ENCODE peak calls at places on chromosomes 13 and 19, in ten cellular contexts. X is NB4, E is A549, K is SK-N-SH, W is endothelial cell of umbilical vein, Y is K562, O is HCT116, J is H1, G is GM12878, V is HepG2. S is an unnamed sample.

GRCh38 chr19:20287070-20287469 is 120.1 kb downstream of the ZNF486 start:
- DNase-seq in G (no peak), Y (no peak), V (no peak), K (no peak), E (no peak), O (no peak), X (no peak), J (no peak), W (no peak), S (no peak)

GRCh38 chr13:109667754-109668360 is 118.5 kb downstream of the IRS2 start:
- DNase-seq in E (no peak), Y (no peak), V (no peak), O (no peak), X (peak), J (no peak), K (peak), G (no peak), W (no peak), S (no peak)

GRCh38 chr13:113801289-113801961 is 42.4 kb downstream of the TMEM255B start:
- DNase-seq in O (no peak), J (no peak), K (no peak), X (no peak), W (no peak), E (no peak), Y (no peak), G (no peak), V (no peak), S (no peak)

GRCh38 chr13:113209336-113209879 is at the start of gene CUL4A:
- DNase-seq in X (peak), Y (peak), J (peak), O (peak), E (peak), K (peak), G (no peak), V (peak), W (no peak), S (peak)

GRCh38 chr19:15368798-15369593 is 10.6 kb downstream of the AKAP8 start:
- DNase-seq in O (no peak), K (no peak), W (no peak), E (no peak), V (no peak), J (no peak), Y (peak), X (no peak), G (no peak), S (no peak)

GRCh38 chr13:73722120-73722519 is 412.1 kb downstream of the KLF12 start:
- DNase-seq in J (no peak), G (peak), Y (no peak), W (peak), X (no peak), O (peak), V (peak), E (peak), K (peak), S (no peak)

GRCh38 chr13:57824121-57824520 is 192.6 kb downstream of the PCDH17 start:
- DNase-seq in G (no peak), W (no peak), O (no peak), V (no peak), K (no peak), Y (no peak), X (no peak), E (no peak), J (no peak), S (no peak)

GRCh38 chr19:48708471-48708870 is 11.1 kb downstream of the MAMSTR start:
- DNase-seq in J (peak), W (no peak), Y (no peak), O (no peak), X (no peak), G (no peak), V (no peak), K (no peak), E (no peak), S (no peak)

GRCh38 chr13:102799544-102800144 is 725 bp downstream of the BIVM start:
- DNase-seq in V (no peak), E (peak), K (peak), J (no peak), X (no peak), Y (peak), W (no peak), O (no peak), G (no peak), S (peak)

GRCh38 chr13:21344662-21345176 is 114.4 kb downstream of the ZDHHC20 start:
- DNase-seq in G (no peak), W (no peak), Y (no peak), E (no peak), J (no peak), X (peak), O (no peak), K (no peak), V (no peak), S (no peak)

GRCh38 chr19:13022859-13023636 is 27.8 kb downstream of the NFIX start:
- DNase-seq in W (peak), V (peak), K (peak), Y (peak), O (no peak), E (no peak), X (peak), G (no peak), J (no peak), S (peak)

GRCh38 chr19:42542791-42543190 is 14.5 kb upstream of the CEACAM1 start:
- DNase-seq in Y (no peak), O (no peak), G (no peak), E (no peak), V (no peak), K (no peak), W (no peak), X (no peak), J (no peak), S (no peak)

DNA sequence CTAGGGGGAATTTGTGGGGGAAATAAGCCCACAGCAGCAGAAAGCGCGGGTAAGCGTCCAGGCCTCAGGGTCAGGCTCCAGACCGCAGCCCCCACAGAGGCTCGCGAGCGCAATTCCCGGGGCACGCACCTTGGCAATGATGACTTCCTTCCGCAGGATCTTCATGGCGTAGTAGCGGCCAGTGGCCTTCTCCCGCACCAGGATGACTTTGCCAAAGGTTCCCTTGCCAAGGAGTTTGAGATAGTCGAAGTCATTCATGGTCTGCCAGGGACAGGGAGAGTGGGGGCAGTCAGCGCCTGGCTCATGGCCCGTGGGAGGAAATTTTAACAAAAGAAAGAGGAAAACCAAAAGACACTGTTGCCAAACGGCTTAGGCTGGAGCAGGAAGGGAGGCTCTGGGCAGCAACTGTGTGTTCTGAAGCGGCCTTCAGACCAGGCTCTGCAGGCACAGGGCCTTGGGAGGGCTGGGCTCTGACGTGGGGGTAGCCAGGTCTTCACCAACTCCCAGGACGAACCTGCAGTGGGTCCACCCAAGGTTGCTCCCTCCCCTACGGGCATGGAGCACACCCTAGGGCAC is 15.4 kb upstream of the CCNP start:
- DNase-seq in E (no peak), V (no peak), J (no peak), Y (no peak), X (peak), W (peak), G (no peak), K (no peak), O (no peak), S (no peak)
- TF ChIP-seq MAX in E (no peak), V (no peak), J (no peak), Y (no peak), X (no peak), W (no peak), G (no peak), K (no peak), O (no peak), S (no peak)

GRCh38 chr19:47663435-47663910 is 49.7 kb upstream of the EHD2 start:
- DNase-seq in K (no peak), J (no peak), W (no peak), X (peak), V (peak), G (no peak), E (peak), O (no peak), Y (no peak), S (no peak)
- TF ChIP-seq MAX in K (no peak), J (no peak), W (no peak), X (no peak), V (no peak), G (no peak), E (no peak), O (no peak), Y (no peak), S (no peak)

GRCh38 chr19:10078329-10078728 is 7.8 kb upstream of the SHFL start:
- DNase-seq in Y (no peak), G (no peak), K (no peak), O (no peak), E (no peak), W (no peak), X (peak), V (no peak), J (no peak), S (no peak)
- TF ChIP-seq MAX in Y (no peak), G (no peak), K (no peak), O (no peak), E (no peak), W (no peak), X (no peak), V (no peak), J (no peak), S (no peak)

GRCh38 chr19:38183227-38183914 is 40.7 kb downstream of the DPF1 start:
- DNase-seq in K (no peak), J (peak), W (no peak), X (no peak), G (no peak), Y (peak), V (no peak), E (no peak), O (no peak), S (peak)

GRCh38 chr19:38190061-38190460 is 34.0 kb downstream of the DPF1 start:
- DNase-seq in G (no peak), V (no peak), O (no peak), Y (peak), W (peak), X (peak), J (no peak), K (no peak), E (no peak), S (no peak)

GRCh38 chr19:38182536-38183210 is 41.3 kb downstream of the DPF1 start:
- DNase-seq in E (no peak), O (no peak), J (no peak), G (no peak), W (no peak), K (no peak), X (no peak), V (no peak), Y (no peak), S (no peak)

GRCh38 chr19:38180071-38180470 is 44.0 kb downstream of the DPF1 start:
- DNase-seq in X (no peak), V (no peak), W (no peak), G (no peak), J (no peak), K (no peak), Y (no peak), E (no peak), O (no peak), S (no peak)

DNA sequence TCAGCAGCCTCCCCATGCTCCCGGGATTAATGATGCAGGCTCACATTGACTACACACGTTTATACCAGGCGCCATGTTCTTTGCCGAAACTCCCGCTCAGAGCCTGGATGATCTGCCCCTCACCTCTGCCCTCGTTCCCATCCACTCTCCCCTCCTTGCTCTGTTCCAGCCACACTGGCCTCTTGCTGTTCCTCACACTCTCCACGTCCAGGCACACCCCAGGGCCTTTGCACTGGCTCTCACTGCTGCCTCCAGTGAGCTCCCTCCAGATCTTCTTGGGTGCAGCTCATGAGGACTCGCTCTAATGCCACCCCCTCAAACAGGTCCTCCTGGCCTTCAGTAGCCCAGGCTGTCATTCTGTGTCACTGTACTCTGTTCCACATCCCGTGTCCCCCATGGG is 39.2 kb downstream of the DPF1 start:
- DNase-seq in G (no peak), X (no peak), Y (no peak), K (no peak), W (no peak), V (no peak), E (no peak), J (no peak), O (no peak), S (no peak)
- TF ChIP-seq MAX in G (no peak), X (no peak), Y (no peak), K (no peak), W (no peak), V (no peak), E (no peak), J (no peak), O (no peak), S (no peak)

DNA sequence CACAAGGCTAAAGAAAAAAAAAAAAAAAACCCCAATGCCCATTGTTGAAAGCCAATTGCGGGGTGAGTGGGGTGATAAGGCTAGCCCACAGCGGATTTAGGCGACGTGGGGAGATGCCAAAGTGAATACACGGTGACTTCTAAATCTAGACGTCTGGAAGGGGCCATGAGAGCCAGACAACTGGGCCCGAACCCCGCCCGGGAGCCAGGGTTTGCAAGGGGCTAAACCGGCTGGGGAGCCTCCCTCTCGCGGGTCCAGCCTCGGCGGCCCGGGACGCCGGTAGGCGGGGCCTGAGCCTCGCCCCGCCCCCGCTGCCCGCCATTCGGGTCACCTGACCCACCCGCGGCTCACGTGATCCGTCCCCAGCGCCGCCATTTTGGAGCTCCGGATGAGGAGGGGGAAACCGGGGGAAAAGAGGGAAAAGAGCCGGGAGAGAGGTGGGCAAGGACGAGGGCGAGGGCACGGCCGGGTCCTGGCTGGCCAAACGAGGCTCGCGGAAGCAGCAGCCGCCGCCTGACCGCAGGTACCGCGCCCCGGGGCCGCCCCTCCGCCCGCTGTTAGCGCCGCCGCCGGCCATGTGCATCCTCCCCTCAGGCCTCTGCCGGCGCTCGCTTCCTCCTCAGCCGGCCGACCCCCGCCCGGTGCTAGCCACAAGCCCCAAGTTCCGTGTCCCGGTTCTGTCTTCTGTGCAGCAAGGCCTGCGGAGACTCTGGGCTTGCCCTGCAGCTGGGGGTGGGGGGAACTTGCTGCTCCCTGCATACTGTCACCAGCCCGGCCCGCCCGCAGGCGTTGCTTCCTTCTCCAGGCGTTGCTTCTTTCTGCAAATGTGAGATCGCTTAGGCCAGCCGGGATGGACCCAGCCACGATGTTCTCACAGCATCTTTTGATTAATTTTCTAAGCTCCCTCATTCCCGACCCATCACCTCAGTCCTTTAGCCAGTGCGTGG is at the start of gene ZNF507:
- DNase-seq in G (no peak), E (peak), O (peak), Y (peak), W (peak), X (peak), J (peak), K (peak), V (peak), S (peak)
- TF ChIP-seq MAX in G (peak), E (peak), O (peak), Y (peak), W (peak), X (peak), J (peak), K (peak), V (peak), S (peak)

GRCh38 chr19:1568320-1569019 is at the start of gene MEX3D:
- DNase-seq in G (no peak), E (peak), Y (peak), X (peak), K (peak), V (peak), J (peak), W (peak), O (no peak), S (peak)

GRCh38 chr19:1566392-1567115 is 1.6 kb downstream of the MEX3D start:
- DNase-seq in O (no peak), X (no peak), Y (peak), G (no peak), E (peak), V (peak), K (peak), J (peak), W (peak), S (peak)

GRCh38 chr19:1567848-1568227 is 287 bp downstream of the MEX3D start:
- DNase-seq in G (no peak), K (peak), X (no peak), E (no peak), O (no peak), W (no peak), Y (peak), J (no peak), V (no peak), S (no peak)

GRCh38 chr19:1569997-1570396 is 1.9 kb upstream of the MEX3D start:
- DNase-seq in X (no peak), O (no peak), J (no peak), E (no peak), W (no peak), V (no peak), K (no peak), Y (no peak), G (no peak), S (no peak)

DNA sequence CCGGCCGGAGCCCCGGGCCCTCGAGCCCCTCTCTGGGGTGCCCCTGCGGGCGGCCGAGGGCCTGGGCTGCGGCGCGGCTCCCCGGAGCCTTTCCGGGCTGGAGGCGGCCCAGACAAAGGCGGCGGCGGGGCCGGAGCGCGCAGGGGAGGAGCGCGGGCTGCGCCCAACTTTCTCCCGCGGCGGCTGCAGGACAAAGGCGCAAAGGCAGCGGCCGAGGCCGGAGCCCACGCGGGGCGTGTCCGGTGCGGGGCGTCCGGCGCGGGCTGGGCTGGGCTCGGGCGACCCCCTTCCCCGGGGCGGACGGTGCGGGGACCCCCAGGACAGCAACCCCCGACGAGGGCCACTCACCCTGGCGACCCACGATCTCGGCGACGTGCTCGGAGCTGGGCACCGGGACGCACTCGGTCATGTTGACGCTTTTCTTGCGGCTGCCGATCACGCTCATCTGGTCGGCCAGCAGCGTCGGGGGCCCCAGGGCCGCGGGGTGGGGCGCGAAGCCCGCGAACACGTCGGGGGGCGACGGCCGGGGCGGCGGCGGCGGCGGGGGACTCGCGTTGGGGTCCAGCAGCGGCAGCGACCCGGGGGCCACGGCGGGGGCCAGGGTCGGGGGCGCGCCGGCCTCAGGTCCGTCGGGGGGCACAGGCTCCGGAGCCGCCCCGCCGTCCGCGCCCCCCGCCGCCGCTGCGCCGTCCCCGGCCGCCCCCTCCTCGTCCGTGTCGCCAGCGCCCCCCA is 843 bp downstream of the MEX3D start:
- DNase-seq in V (no peak), G (no peak), Y (peak), J (no peak), K (peak), E (no peak), X (no peak), W (peak), O (no peak), S (no peak)
- TF ChIP-seq MAX in V (no peak), G (no peak), Y (no peak), J (no peak), K (no peak), E (no peak), X (no peak), W (no peak), O (no peak), S (no peak)

DNA sequence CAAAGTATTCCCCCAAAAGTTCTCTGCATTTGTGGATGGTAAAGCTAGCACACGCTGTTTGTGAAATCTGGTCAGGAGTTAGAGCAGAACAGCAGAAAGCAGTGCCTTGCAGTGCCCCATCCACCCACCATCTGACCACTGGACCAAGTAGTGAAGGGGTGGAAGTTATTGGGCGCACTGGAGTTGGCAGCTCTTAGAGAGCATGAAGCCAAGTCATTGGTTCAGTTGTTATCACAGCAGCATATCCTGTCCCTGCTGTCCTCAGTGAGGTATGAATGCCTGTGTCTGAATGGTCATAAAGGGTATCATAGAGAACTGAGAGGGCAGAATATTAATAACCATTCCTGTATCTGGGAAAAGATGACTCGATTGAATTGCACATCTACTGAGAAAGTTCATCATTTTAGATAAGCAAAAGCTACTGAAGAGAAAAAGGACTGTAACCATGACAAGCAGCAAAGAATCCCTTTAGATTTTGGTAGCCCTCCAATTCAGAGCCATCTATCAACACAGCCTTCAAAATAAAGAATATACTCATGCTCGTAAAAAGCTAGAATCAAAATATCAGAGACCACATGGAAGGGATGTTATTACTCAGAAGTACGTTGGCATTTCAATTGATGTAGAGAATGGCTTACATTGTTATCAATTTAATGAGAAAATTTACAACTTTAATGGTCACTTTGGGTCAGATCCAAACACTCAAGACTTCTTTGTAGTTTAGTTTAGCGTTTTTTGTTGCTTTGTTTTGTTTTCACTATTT is 919.0 kb downstream of the EFNB2 start:
- DNase-seq in Y (no peak), W (peak), E (no peak), O (no peak), K (no peak), J (no peak), X (no peak), V (no peak), G (no peak), S (no peak)
- TF ChIP-seq MAX in Y (no peak), W (no peak), E (no peak), O (no peak), K (no peak), J (no peak), X (no peak), V (no peak), G (no peak), S (no peak)